ENCODE peak calls at places on chromosomes 13 and 19, in four cellular contexts. M, V, W and H are unnamed samples.

GRCh38 chr13:32811297-32811800 is 204.9 kb upstream of the KL start:
- DNase-seq in W (no peak), M (no peak), V (no peak), H (no peak)

GRCh38 chr19:289651-290538 is 1.3 kb downstream of the PLPP2 start:
- DNase-seq in W (peak), V (peak), M (peak), H (peak)

GRCh38 chr19:40646564-40647254 is 43.7 kb downstream of the NUMBL start:
- DNase-seq in V (no peak), M (peak), W (no peak), H (no peak)

GRCh38 chr19:15323496-15324235 is 8.7 kb downstream of the BRD4 start:
- DNase-seq in V (no peak), M (peak), W (peak), H (no peak)

GRCh38 chr19:13839193-13839937 is 37.6 kb upstream of the NANOS3 start:
- DNase-seq in W (no peak), V (no peak), M (peak), H (peak)

GRCh38 chr13:98484289-98485219 is 92.4 kb downstream of the STK24 start:
- DNase-seq in W (peak), V (no peak), M (peak), H (peak)

GRCh38 chr19:30920238-30920637 is 429.0 kb downstream of the TSHZ3 start:
- DNase-seq in V (no peak), M (no peak), W (no peak), H (no peak)

GRCh38 chr13:35723820-35724219 is 247.3 kb upstream of the MAB21L1 start:
- DNase-seq in V (no peak), M (no peak), W (peak), H (no peak)

GRCh38 chr13:24683370-24683769 is 3.2 kb downstream of the ATP12A start:
- DNase-seq in W (peak), M (no peak), V (no peak), H (no peak)

GRCh38 chr13:44317752-44318550 is 55.7 kb upstream of the SERP2 start:
- DNase-seq in W (no peak), V (no peak), M (no peak), H (no peak)

GRCh38 chr13:31436478-31436877 is 236.7 kb downstream of the B3GLCT start:
- DNase-seq in M (no peak), V (no peak), W (no peak), H (no peak)

GRCh38 chr13:114148521-114148855 is 16.1 kb upstream of the RASA3 start:
- DNase-seq in M (no peak), V (no peak), W (no peak), H (no peak)
- TF ChIP-seq JUN in M (no peak), V (no peak), W (no peak), H (no peak)

DNA sequence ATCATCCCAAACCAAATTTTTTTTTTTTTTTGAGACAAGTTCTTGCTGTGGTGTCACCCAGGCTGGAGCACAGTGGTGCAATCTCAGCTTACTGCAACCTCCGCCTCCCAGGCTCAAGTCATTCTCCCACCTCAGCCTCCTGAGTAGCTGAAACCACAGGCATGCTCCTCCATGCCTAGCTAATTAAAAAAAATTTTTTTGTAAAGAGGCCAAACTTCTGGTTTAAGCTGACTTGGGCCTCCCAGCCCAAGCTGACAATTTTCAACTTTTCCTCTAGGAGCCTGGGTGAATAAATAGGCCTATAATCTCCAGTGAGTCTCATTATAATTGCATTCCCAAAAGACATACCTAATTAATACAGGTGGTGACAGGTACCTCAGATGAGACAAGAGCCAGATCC is 22.1 kb upstream of the OLFM2 start:
- DNase-seq in V (no peak), W (no peak), M (no peak), H (no peak)
- TF ChIP-seq ATF3 in V (no peak), W (no peak), M (no peak), H (no peak)

GRCh38 chr19:47381653-47382279 is 32.7 kb downstream of the DHX34 start:
- DNase-seq in V (no peak), W (no peak), M (no peak), H (no peak)
- TF ChIP-seq JUN in V (no peak), W (no peak), M (no peak), H (no peak)

GRCh38 chr13:72403396-72404010 is 323.9 kb downstream of the MZT1 start:
- DNase-seq in M (no peak), V (no peak), W (no peak), H (no peak)
- TF ChIP-seq ATF3 in M (no peak), V (no peak), W (no peak), H (no peak)

GRCh38 chr13:75430618-75431209 is 51.3 kb downstream of the TBC1D4 start:
- DNase-seq in M (no peak), V (no peak), W (no peak), H (no peak)
- TF ChIP-seq JUN in M (no peak), V (no peak), W (no peak), H (no peak)

GRCh38 chr13:112696001-112696868 is 6.4 kb downstream of the ATP11A start:
- DNase-seq in W (no peak), V (no peak), M (no peak), H (peak)

GRCh38 chr13:112696869-112697465 is 7.1 kb downstream of the ATP11A start:
- DNase-seq in M (no peak), V (no peak), W (no peak), H (peak)

GRCh38 chr13:112692104-112692503 is 2.3 kb downstream of the ATP11A start:
- DNase-seq in V (no peak), M (no peak), W (no peak), H (peak)

GRCh38 chr13:112692586-112692985 is 2.7 kb downstream of the ATP11A start:
- DNase-seq in W (no peak), V (no peak), M (no peak), H (no peak)

GRCh38 chr13:112693831-112694497 is 4.1 kb downstream of the ATP11A start:
- DNase-seq in M (no peak), V (no peak), W (no peak), H (peak)
- TF ChIP-seq ATF3 in M (no peak), V (no peak), W (no peak), H (no peak)